ENCODE peak calls at places on chromosomes 13 and 19, in six cellular contexts. One of them, this sample, is unnamed.

GRCh38 chr19:55546822-55547614 is 1.7 kb upstream of the SBK3 start:
- DNase-seq in uterus: peak; percentile 44
- DNase-seq in A549: peak; percentile 76
- DNase-seq in breast epithelium: peak; percentile 69
- DNase-seq in NB4: no peak
- DNase-seq in GM12891: no peak
- DNase-seq in this sample: peak; percentile 95

GRCh38 chr13:22278336-22278929 is 607.6 kb downstream of the FGF9 start:
- DNase-seq in A549: peak; percentile 11
- DNase-seq in GM12891: no peak
- DNase-seq in breast epithelium: peak; percentile 23
- DNase-seq in uterus: peak; percentile 27
- DNase-seq in NB4: peak; percentile 62
- DNase-seq in this sample: no peak

GRCh38 chr13:24008679-24009078 is 111.4 kb upstream of the C1QTNF9B start:
- DNase-seq in GM12891: no peak
- DNase-seq in uterus: no peak
- DNase-seq in A549: no peak
- DNase-seq in NB4: no peak
- DNase-seq in breast epithelium: no peak
- DNase-seq in this sample: no peak

GRCh38 chr13:34816118-34816517 is 126.0 kb upstream of the NBEA start:
- DNase-seq in breast epithelium: no peak
- DNase-seq in NB4: no peak
- DNase-seq in uterus: no peak
- DNase-seq in GM12891: no peak
- DNase-seq in A549: no peak
- DNase-seq in this sample: no peak

GRCh38 chr19:27896091-27896490 is 1316.9 kb downstream of the UQCRFS1 start:
- DNase-seq in NB4: no peak
- DNase-seq in uterus: no peak
- DNase-seq in GM12891: no peak
- DNase-seq in A549: no peak
- DNase-seq in breast epithelium: no peak
- DNase-seq in this sample: no peak

GRCh38 chr13:25046274-25046984 is 49.5 kb upstream of the PABPC3 start:
- DNase-seq in breast epithelium: no peak
- DNase-seq in uterus: no peak
- DNase-seq in NB4: no peak
- DNase-seq in A549: no peak
- DNase-seq in GM12891: no peak
- DNase-seq in this sample: no peak

GRCh38 chr13:21033224-21033855 is 28.0 kb downstream of the LATS2 start:
- DNase-seq in uterus: no peak
- DNase-seq in GM12891: no peak
- DNase-seq in A549: no peak
- DNase-seq in breast epithelium: peak; percentile 82
- DNase-seq in NB4: no peak
- DNase-seq in this sample: no peak

GRCh38 chr13:50400930-50401553 is 385.8 kb downstream of the KCNRG start:
- DNase-seq in uterus: no peak
- DNase-seq in A549: no peak
- DNase-seq in GM12891: no peak
- DNase-seq in breast epithelium: no peak
- DNase-seq in NB4: no peak
- DNase-seq in this sample: peak; percentile 10

GRCh38 chr19:19591133-19591825 is 27.2 kb downstream of the PBX4 start:
- DNase-seq in GM12891: no peak
- DNase-seq in breast epithelium: peak; percentile 73
- DNase-seq in A549: peak; percentile 58
- DNase-seq in uterus: no peak
- DNase-seq in NB4: peak; percentile 91
- DNase-seq in this sample: peak; percentile 92

GRCh38 chr13:58531614-58532013 is 900.1 kb downstream of the PCDH17 start:
- DNase-seq in GM12891: no peak
- DNase-seq in NB4: no peak
- DNase-seq in A549: no peak
- DNase-seq in uterus: no peak
- DNase-seq in breast epithelium: no peak
- DNase-seq in this sample: no peak
- TF ChIP-seq POLR2A in GM12891: no peak
- TF ChIP-seq POLR2A in NB4: no peak
- TF ChIP-seq POLR2A in A549: no peak
- TF ChIP-seq POLR2A in uterus: no peak
- TF ChIP-seq POLR2A in breast epithelium: no peak
- TF ChIP-seq POLR2A in this sample: no peak

GRCh38 chr19:7644550-7644877 is 7.6 kb downstream of the STXBP2 start:
- DNase-seq in uterus: no peak
- DNase-seq in A549: no peak
- DNase-seq in NB4: no peak
- DNase-seq in GM12891: no peak
- DNase-seq in breast epithelium: no peak
- DNase-seq in this sample: no peak

GRCh38 chr19:7646426-7646700 is 9.5 kb downstream of the STXBP2 start:
- DNase-seq in uterus: no peak
- DNase-seq in breast epithelium: no peak
- DNase-seq in NB4: no peak
- DNase-seq in A549: no peak
- DNase-seq in GM12891: no peak
- DNase-seq in this sample: no peak

GRCh38 chr19:7647156-7647555 is 10.2 kb downstream of the STXBP2 start:
- DNase-seq in NB4: no peak
- DNase-seq in uterus: no peak
- DNase-seq in A549: no peak
- DNase-seq in GM12891: no peak
- DNase-seq in breast epithelium: no peak
- DNase-seq in this sample: no peak

GRCh38 chr19:7645159-7645558 is 8.2 kb downstream of the STXBP2 start:
- DNase-seq in NB4: peak; percentile 71
- DNase-seq in GM12891: peak; percentile 8
- DNase-seq in uterus: no peak
- DNase-seq in breast epithelium: no peak
- DNase-seq in A549: no peak
- DNase-seq in this sample: no peak

DNA sequence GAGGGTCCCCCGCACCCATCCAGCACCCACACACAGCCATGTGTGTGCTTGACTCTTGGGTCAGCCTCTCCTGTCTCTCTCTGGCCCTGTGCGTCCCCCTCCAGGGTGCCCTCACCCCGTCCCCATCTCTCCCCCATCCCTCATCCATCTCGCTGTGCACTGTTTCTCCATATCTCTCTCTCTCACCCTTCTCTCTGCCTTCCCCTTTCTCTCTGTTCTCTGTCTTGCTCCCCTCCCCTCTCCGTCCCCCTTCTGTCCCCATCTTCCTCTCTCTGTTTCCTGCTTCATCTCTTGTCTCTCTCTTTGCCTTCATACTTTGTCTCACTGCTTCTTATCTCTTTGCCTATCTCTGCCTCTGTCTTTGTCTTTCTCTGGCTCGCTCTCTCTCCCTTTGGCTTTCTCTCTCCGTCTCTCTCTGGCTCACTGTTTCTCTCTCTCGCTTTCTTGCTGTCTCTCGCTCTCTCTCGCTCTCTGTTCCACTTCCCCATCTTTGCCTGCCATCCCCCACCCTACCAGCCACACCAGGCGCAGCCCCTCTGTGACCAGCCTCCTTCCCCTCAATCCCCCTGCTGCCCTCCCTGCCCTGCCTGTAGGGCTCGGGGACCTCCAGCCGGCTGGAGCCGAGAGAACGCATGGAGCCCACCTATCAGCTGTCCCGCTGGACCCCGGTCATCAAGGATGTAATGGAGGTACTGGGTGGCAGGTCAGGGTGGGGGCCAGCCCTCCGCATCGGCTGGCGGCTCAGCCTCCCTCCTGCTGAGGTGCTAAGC is 8.9 kb downstream of the STXBP2 start:
- DNase-seq in A549: no peak
- DNase-seq in breast epithelium: no peak
- DNase-seq in GM12891: no peak
- DNase-seq in NB4: no peak
- DNase-seq in uterus: no peak
- DNase-seq in this sample: no peak
- TF ChIP-seq POLR2A in A549: no peak
- TF ChIP-seq POLR2A in breast epithelium: no peak
- TF ChIP-seq POLR2A in GM12891: no peak
- TF ChIP-seq POLR2A in NB4: no peak
- TF ChIP-seq POLR2A in uterus: no peak
- TF ChIP-seq POLR2A in this sample: no peak

GRCh38 chr19:46963093-46963734 is 56.4 kb upstream of the NPAS1 start:
- DNase-seq in breast epithelium: no peak
- DNase-seq in uterus: no peak
- DNase-seq in NB4: no peak
- DNase-seq in GM12891: no peak
- DNase-seq in A549: no peak
- DNase-seq in this sample: no peak
- TF ChIP-seq POLR2A in breast epithelium: no peak
- TF ChIP-seq POLR2A in uterus: no peak
- TF ChIP-seq POLR2A in NB4: no peak
- TF ChIP-seq POLR2A in GM12891: no peak
- TF ChIP-seq POLR2A in A549: no peak
- TF ChIP-seq POLR2A in this sample: no peak

DNA sequence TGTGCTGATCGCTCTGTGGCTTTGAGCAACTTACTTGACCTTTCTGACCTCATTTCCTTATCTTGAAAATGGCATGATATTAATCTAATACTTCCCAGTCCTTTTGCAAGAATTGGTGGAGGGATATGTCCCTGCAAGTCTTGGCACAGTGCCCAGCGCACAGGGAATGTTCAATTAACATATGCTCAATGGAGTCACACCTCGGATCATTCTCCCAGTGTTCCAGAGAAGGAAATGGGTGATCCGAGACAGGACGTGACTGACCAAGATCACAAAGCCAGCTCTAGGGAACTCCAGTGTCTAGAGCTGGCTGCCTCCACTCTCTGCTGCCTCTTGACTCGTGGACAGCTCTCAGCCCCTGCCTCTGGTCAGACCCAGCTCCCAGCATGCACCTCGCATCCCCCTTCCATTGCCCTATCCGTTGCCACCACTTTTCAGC is 3.6 kb downstream of the CDC42EP5 start:
- DNase-seq in GM12891: no peak
- DNase-seq in A549: no peak
- DNase-seq in uterus: no peak
- DNase-seq in breast epithelium: no peak
- DNase-seq in NB4: no peak
- DNase-seq in this sample: no peak
- TF ChIP-seq POLR2A in GM12891: no peak
- TF ChIP-seq POLR2A in A549: no peak
- TF ChIP-seq POLR2A in uterus: no peak
- TF ChIP-seq POLR2A in breast epithelium: no peak
- TF ChIP-seq POLR2A in NB4: no peak
- TF ChIP-seq POLR2A in this sample: no peak

GRCh38 chr19:3983936-3984583 is 1.2 kb downstream of the EEF2 start:
- DNase-seq in breast epithelium: peak; percentile 47
- DNase-seq in NB4: peak; percentile 56
- DNase-seq in A549: peak; percentile 44
- DNase-seq in GM12891: peak; percentile 42
- DNase-seq in uterus: no peak
- DNase-seq in this sample: no peak
- TF ChIP-seq POLR2A in breast epithelium: no peak
- TF ChIP-seq POLR2A in NB4: no peak
- TF ChIP-seq POLR2A in A549: no peak
- TF ChIP-seq POLR2A in GM12891: peak; percentile 19
- TF ChIP-seq POLR2A in uterus: no peak
- TF ChIP-seq POLR2A in this sample: peak; percentile 17

GRCh38 chr19:50818859-50819472 is 4.6 kb downstream of the KLK1 start:
- DNase-seq in uterus: no peak
- DNase-seq in A549: no peak
- DNase-seq in GM12891: no peak
- DNase-seq in breast epithelium: no peak
- DNase-seq in NB4: no peak
- DNase-seq in this sample: no peak

GRCh38 chr19:50819636-50820035 is 4.0 kb downstream of the KLK1 start:
- DNase-seq in GM12891: no peak
- DNase-seq in breast epithelium: no peak
- DNase-seq in A549: no peak
- DNase-seq in uterus: no peak
- DNase-seq in NB4: no peak
- DNase-seq in this sample: no peak

GRCh38 chr19:50820549-50821247 is 2.9 kb downstream of the KLK1 start:
- DNase-seq in uterus: no peak
- DNase-seq in A549: no peak
- DNase-seq in breast epithelium: no peak
- DNase-seq in GM12891: peak; percentile 56
- DNase-seq in NB4: peak; percentile 59
- DNase-seq in this sample: peak; percentile 53

GRCh38 chr19:50820086-50820485 is 3.5 kb downstream of the KLK1 start:
- DNase-seq in GM12891: no peak
- DNase-seq in NB4: no peak
- DNase-seq in breast epithelium: no peak
- DNase-seq in uterus: no peak
- DNase-seq in A549: no peak
- DNase-seq in this sample: no peak

GRCh38 chr19:50817941-50818858 is 5.4 kb downstream of the KLK1 start:
- DNase-seq in breast epithelium: no peak
- DNase-seq in GM12891: peak; percentile 91
- DNase-seq in A549: peak; percentile 67
- DNase-seq in uterus: no peak
- DNase-seq in NB4: peak; percentile 67
- DNase-seq in this sample: peak; percentile 63
- TF ChIP-seq POLR2A in breast epithelium: no peak
- TF ChIP-seq POLR2A in GM12891: no peak
- TF ChIP-seq POLR2A in A549: no peak
- TF ChIP-seq POLR2A in uterus: no peak
- TF ChIP-seq POLR2A in NB4: no peak
- TF ChIP-seq POLR2A in this sample: peak; percentile 8

This sample was measured in H54.